ENCODE peak calls at places on chromosome 14, in four cellular contexts. G is MM.1S, K is GM23338, M is lower lobe of right lung. V is an unnamed sample.
A peak's percentile ranks its signal among the peaks of the same experiment; 100 is the strongest.

GRCh38 chr14:101359221-101360044 is 201.9 kb upstream of the DIO3 start:
- DNase-seq in K (no peak), M (no peak), G (no peak), V (no peak)

GRCh38 chr14:58796636-58797429 is 159.1 kb downstream of the DACT1 start:
- DNase-seq in G (peak; percentile 55), K (peak; percentile 30), M (no peak), V (peak; percentile 43)

GRCh38 chr14:64279719-64280668 is 14.2 kb downstream of the ESR2 start:
- DNase-seq in G (no peak), K (no peak), M (no peak), V (no peak)

GRCh38 chr14:23121401-23121800 is 2.3 kb upstream of the CEBPE start:
- DNase-seq in G (peak; percentile 65), K (no peak), M (no peak), V (peak; percentile 13)

GRCh38 chr14:63286071-63286470 is 32.7 kb downstream of the GPHB5 start:
- DNase-seq in K (no peak), G (no peak), M (no peak), V (no peak)

GRCh38 chr14:64394423-64394822 is 6.3 kb downstream of the MTHFD1 start:
- DNase-seq in K (no peak), G (no peak), M (no peak), V (no peak)

GRCh38 chr14:99186956-99187690 is 84.9 kb downstream of the BCL11B start:
- DNase-seq in M (no peak), G (no peak), K (no peak), V (no peak)

GRCh38 chr14:22882529-22883190 is 362 bp upstream of the REM2 start:
- DNase-seq in G (no peak), K (peak; percentile 90), M (no peak), V (no peak)

GRCh38 chr14:96225745-96226151 is 21.1 kb downstream of the BDKRB2 start:
- DNase-seq in G (no peak), M (no peak), K (peak; percentile 56), V (no peak)

GRCh38 chr14:106844608-106845285 is 1318.4 kb downstream of the TMEM121 start:
- DNase-seq in M (peak; percentile 89), K (no peak), G (no peak), V (no peak)

GRCh38 chr14:75322746-75323145 is 44.1 kb downstream of the FOS start:
- DNase-seq in K (peak; percentile 53), M (no peak), G (no peak), V (no peak)

GRCh38 chr14:92366237-92366636 is 43.3 kb downstream of the SLC24A4 start:
- DNase-seq in M (no peak), G (no peak), K (no peak), V (no peak)

GRCh38 chr14:98114122-98114895 is 1157.7 kb downstream of the BCL11B start:
- DNase-seq in G (no peak), M (no peak), K (peak; percentile 51), V (no peak)

GRCh38 chr14:77485901-77486678 is 12.5 kb downstream of the ISM2 start:
- DNase-seq in M (no peak), K (no peak), G (no peak), V (no peak)

GRCh38 chr14:89315493-89316456 is 101.3 kb downstream of the FOXN3 start:
- DNase-seq in G (no peak), K (no peak), M (no peak), V (no peak)

GRCh38 chr14:20934148-20934762 is 21.0 kb upstream of the RNASE2 start:
- DNase-seq in G (peak; percentile 10), K (peak; percentile 94), M (peak; percentile 71), V (peak; percentile 5)

GRCh38 chr14:101849125-101849524 is 87.6 kb downstream of the PPP2R5C start:
- DNase-seq in K (no peak), M (no peak), G (no peak), V (no peak)

GRCh38 chr14:23095196-23096108 is at the start of gene C14orf119:
- DNase-seq in G (peak; percentile 97), M (peak; percentile 99), K (peak; percentile 100), V (peak; percentile 98)

GRCh38 chr14:34498684-34499412 is 36.8 kb upstream of the SPTSSA start:
- DNase-seq in K (peak; percentile 46), G (no peak), M (no peak), V (no peak)
- TF ChIP-seq CTCF in K (peak; percentile 64), G (peak; percentile 46), M (peak; percentile 58), V (peak; percentile 53)

GRCh38 chr14:94158239-94158888 is 15.8 kb upstream of the PPP4R4 start:
- DNase-seq in K (no peak), G (peak; percentile 40), M (no peak), V (no peak)
- H3K4me3 ChIP-seq in K (no peak overlapping the region), G (no peak overlapping the region), M (no peak overlapping the region), V (no peak overlapping the region)

DNA sequence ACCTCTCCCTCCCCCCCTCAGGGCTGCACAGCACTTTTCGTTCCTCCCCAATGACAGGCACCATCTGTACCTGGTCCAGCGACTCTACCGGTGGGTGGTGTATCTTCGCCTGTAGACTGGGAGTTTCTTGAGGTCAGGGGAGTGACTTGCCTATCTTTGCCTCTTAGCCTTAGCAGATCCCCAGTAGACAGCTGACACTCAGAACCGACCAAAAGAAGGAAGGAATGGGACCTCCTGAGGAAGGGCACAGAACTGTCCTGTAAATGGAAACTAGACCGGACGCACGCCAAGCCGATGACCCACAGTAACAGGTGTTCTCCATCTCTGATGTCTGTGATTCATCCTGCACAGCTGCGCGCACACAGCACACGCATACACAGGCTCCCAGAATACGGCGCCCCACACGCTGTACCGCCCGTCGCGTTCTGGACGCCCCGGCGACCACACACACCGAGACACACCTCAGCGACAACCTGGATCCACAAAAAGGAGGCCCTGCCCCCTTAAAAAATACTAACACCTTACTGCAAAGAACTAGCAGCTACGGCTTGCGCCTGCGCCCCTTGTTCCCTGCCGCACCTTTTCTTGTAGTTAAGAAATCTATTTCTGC is 673 bp upstream of the TTC9 start:
- DNase-seq in K (peak; percentile 52), G (peak; percentile 26), M (peak; percentile 65), V (no peak)
- TF ChIP-seq CTCF in K (no peak), G (peak; percentile 5), M (no peak), V (peak; percentile 12)

DNA sequence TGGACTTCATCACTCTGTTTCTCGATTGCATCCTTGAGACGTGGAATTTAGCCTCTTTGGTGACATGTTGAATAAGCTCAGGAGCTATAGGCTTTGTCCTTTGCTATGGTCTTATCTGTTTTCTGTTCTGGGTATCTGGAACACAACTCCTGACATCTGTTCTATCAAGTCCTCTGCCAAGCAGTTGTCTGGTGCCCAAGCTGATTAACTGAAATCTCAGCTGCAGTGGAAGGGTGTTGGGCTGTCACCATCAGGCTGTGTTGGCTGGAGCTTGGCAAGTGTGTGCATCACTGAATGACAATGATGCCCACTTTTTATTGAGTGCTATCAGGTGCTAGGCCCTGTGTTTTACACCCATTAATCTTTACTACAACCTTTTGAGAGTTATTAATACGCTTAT is 77.8 kb downstream of the SMOC1 start:
- DNase-seq in G (no peak), M (no peak), K (no peak), V (no peak)
- H3K4me3 ChIP-seq in G (no peak overlapping the region), M (no peak overlapping the region), K (no peak overlapping the region), V (no peak overlapping the region)